ENCODE peak calls at places on chromosome 4, in nine cellular contexts. O is heart right ventricle; P is stimulated activated effector memory CD8-positive, alpha-beta T cell treated with anti-CD3 and anti-CD28 coated beads, Interleukin-12 subunit alpha, Interleukin-12 subunit beta, amount 100 ng/mL, for 72 hours; C is A549; N is left lung; R is lung; G is stimulated activated CD8-positive, alpha-beta memory T cell treated with anti-CD3 and anti-CD28 coated beads, Interleukin-15, amount 100 ng/mL, for 4 hours; L is Kasumi-1; E is upper lobe of right lung. I is an unnamed sample.
A peak's percentile ranks its signal among the peaks of the same experiment; 100 is the strongest.

GRCh38 chr4:52017809-52018208 is 2.4 kb downstream of the LRRC66 start:
- DNase-seq in O (no peak), P (no peak), C (no peak), N (no peak), R (no peak), G (no peak), L (no peak), E (no peak), I (no peak)

GRCh38 chr4:1973218-1973617 is 35.6 kb downstream of the NELFA start:
- DNase-seq in O (no peak), P (no peak), C (no peak), N (no peak), R (no peak), G (no peak), L (no peak), E (peak; percentile 49), I (no peak)

GRCh38 chr4:123297836-123298235 is 98.8 kb upstream of the SPRY1 start:
- DNase-seq in O (no peak), P (no peak), C (no peak), N (no peak), R (no peak), G (no peak), L (no peak), E (no peak), I (no peak)

GRCh38 chr4:109574443-109574850 is 14.4 kb downstream of the MCUB start:
- DNase-seq in O (no peak), P (no peak), C (peak; percentile 26), N (no peak), R (no peak), G (no peak), L (peak; percentile 85), E (no peak), I (peak; percentile 25)

GRCh38 chr4:40553995-40554394 is 75.7 kb downstream of the RBM47 start:
- DNase-seq in O (peak; percentile 22), P (no peak), C (no peak), N (no peak), R (no peak), G (no peak), L (peak; percentile 89), E (no peak), I (no peak)

GRCh38 chr4:84499065-84499982 is at the start of gene NKX6-1:
- DNase-seq in O (peak; percentile 20), P (no peak), C (peak; percentile 53), N (no peak), R (no peak), G (no peak), L (peak; percentile 75), E (peak; percentile 73), I (peak; percentile 26)

GRCh38 chr4:88008624-88009235 is 1.3 kb downstream of the PKD2 start:
- DNase-seq in O (no peak), P (no peak), C (no peak), N (no peak), R (no peak), G (no peak), L (peak; percentile 28), E (no peak), I (no peak)

GRCh38 chr4:98728433-98728832 is 70.0 kb upstream of the TSPAN5 start:
- DNase-seq in O (peak; percentile 5), P (no peak), C (no peak), N (no peak), R (no peak), G (no peak), L (peak; percentile 92), E (no peak), I (no peak)

GRCh38 chr4:183772361-183772760 is 113.3 kb downstream of the TRAPPC11 start:
- DNase-seq in O (no peak), P (no peak), C (no peak), N (no peak), R (no peak), G (no peak), L (no peak), E (no peak), I (no peak)

GRCh38 chr4:77358315-77358928 is 201.4 kb downstream of the CCNG2 start:
- DNase-seq in O (peak; percentile 21), P (no peak), C (peak; percentile 34), N (no peak), R (no peak), G (no peak), L (peak; percentile 76), E (no peak), I (no peak)

GRCh38 chr4:84971319-84971932 is 4.9 kb upstream of the WDFY3 start:
- DNase-seq in O (no peak), P (no peak), C (peak; percentile 16), N (no peak), R (no peak), G (no peak), L (peak; percentile 90), E (no peak), I (peak; percentile 4)

I was measured in NCI-H146.